ENCODE peak calls at places on chromosomes 3 and 15, in six cellular contexts. One of them, this sample, is unnamed.

GRCh38 chr3:184737063-184737462 is 25.2 kb upstream of the MAGEF1 start:
- DNase-seq in keratinocyte: no peak
- DNase-seq in transverse colon: no peak
- DNase-seq in left ventricle myocardium inferior: no peak
- DNase-seq in B cell: no peak
- DNase-seq in progenitor cell of endocrine pancreas: no peak
- DNase-seq in this sample: no peak

GRCh38 chr15:52789008-52789600 is 1.0 kb downstream of the ONECUT1 start:
- DNase-seq in keratinocyte: no peak
- DNase-seq in transverse colon: no peak
- DNase-seq in left ventricle myocardium inferior: no peak
- DNase-seq in B cell: no peak
- DNase-seq in progenitor cell of endocrine pancreas: no peak
- DNase-seq in this sample: no peak

GRCh38 chr3:192224634-192225033 is 502.7 kb downstream of the FGF12 start:
- DNase-seq in keratinocyte: no peak
- DNase-seq in transverse colon: no peak
- DNase-seq in left ventricle myocardium inferior: no peak
- DNase-seq in B cell: no peak
- DNase-seq in progenitor cell of endocrine pancreas: no peak
- DNase-seq in this sample: no peak

GRCh38 chr15:36738817-36739216 is 159.4 kb downstream of the CDIN1 start:
- DNase-seq in keratinocyte: no peak
- DNase-seq in transverse colon: no peak
- DNase-seq in left ventricle myocardium inferior: no peak
- DNase-seq in B cell: no peak
- DNase-seq in progenitor cell of endocrine pancreas: no peak
- DNase-seq in this sample: no peak

GRCh38 chr15:71049706-71050422 is 65.4 kb upstream of the THSD4 start:
- DNase-seq in keratinocyte: no peak
- DNase-seq in transverse colon: no peak
- DNase-seq in left ventricle myocardium inferior: no peak
- DNase-seq in B cell: no peak
- DNase-seq in progenitor cell of endocrine pancreas: no peak
- DNase-seq in this sample: no peak

GRCh38 chr3:151008699-151009098 is 36.2 kb upstream of the CLRN1 start:
- DNase-seq in keratinocyte: no peak
- DNase-seq in transverse colon: no peak
- DNase-seq in left ventricle myocardium inferior: no peak
- DNase-seq in B cell: no peak
- DNase-seq in progenitor cell of endocrine pancreas: no peak
- DNase-seq in this sample: no peak

GRCh38 chr3:59517448-59517847 is 467.6 kb upstream of the CFAP20DC start:
- DNase-seq in keratinocyte: no peak
- DNase-seq in transverse colon: no peak
- DNase-seq in left ventricle myocardium inferior: no peak
- DNase-seq in B cell: no peak
- DNase-seq in progenitor cell of endocrine pancreas: no peak
- DNase-seq in this sample: no peak

GRCh38 chr15:76327191-76328105 is 9.1 kb upstream of the ISL2 start:
- DNase-seq in keratinocyte: no peak
- DNase-seq in transverse colon: no peak
- DNase-seq in left ventricle myocardium inferior: no peak
- DNase-seq in B cell: no peak
- DNase-seq in progenitor cell of endocrine pancreas: no peak
- DNase-seq in this sample: no peak

GRCh38 chr15:29925227-29926082 is 103.2 kb upstream of the TJP1 start:
- DNase-seq in keratinocyte: peak; percentile 91
- DNase-seq in transverse colon: peak; percentile 63
- DNase-seq in left ventricle myocardium inferior: peak; percentile 78
- DNase-seq in B cell: no peak
- DNase-seq in progenitor cell of endocrine pancreas: peak; percentile 66
- DNase-seq in this sample: no peak

GRCh38 chr15:33453761-33454160 is 143.0 kb downstream of the RYR3 start:
- DNase-seq in keratinocyte: no peak
- DNase-seq in transverse colon: no peak
- DNase-seq in left ventricle myocardium inferior: no peak
- DNase-seq in B cell: no peak
- DNase-seq in progenitor cell of endocrine pancreas: no peak
- DNase-seq in this sample: no peak

GRCh38 chr15:71375934-71376333 is 260.7 kb downstream of the THSD4 start:
- DNase-seq in keratinocyte: no peak
- DNase-seq in transverse colon: no peak
- DNase-seq in left ventricle myocardium inferior: no peak
- DNase-seq in B cell: no peak
- DNase-seq in progenitor cell of endocrine pancreas: no peak
- DNase-seq in this sample: no peak

GRCh38 chr3:123071581-123071980 is 4.8 kb downstream of the PDIA5 start:
- DNase-seq in keratinocyte: no peak
- DNase-seq in transverse colon: no peak
- DNase-seq in left ventricle myocardium inferior: no peak
- DNase-seq in B cell: no peak
- DNase-seq in progenitor cell of endocrine pancreas: no peak
- DNase-seq in this sample: no peak

GRCh38 chr3:74642876-74643275 is 28.4 kb upstream of the CNTN3 start:
- DNase-seq in keratinocyte: no peak
- DNase-seq in transverse colon: no peak
- DNase-seq in left ventricle myocardium inferior: no peak
- DNase-seq in B cell: no peak
- DNase-seq in progenitor cell of endocrine pancreas: no peak
- DNase-seq in this sample: no peak

GRCh38 chr15:57506422-57506821 is 85.3 kb upstream of the MYZAP start:
- DNase-seq in keratinocyte: no peak
- DNase-seq in transverse colon: no peak
- DNase-seq in left ventricle myocardium inferior: no peak
- DNase-seq in B cell: no peak
- DNase-seq in progenitor cell of endocrine pancreas: no peak
- DNase-seq in this sample: no peak

GRCh38 chr15:35933531-35933930 is 387.6 kb upstream of the DPH6 start:
- DNase-seq in keratinocyte: no peak
- DNase-seq in transverse colon: no peak
- DNase-seq in left ventricle myocardium inferior: no peak
- DNase-seq in B cell: no peak
- DNase-seq in progenitor cell of endocrine pancreas: no peak
- DNase-seq in this sample: no peak

GRCh38 chr15:101028772-101029438 is 109.7 kb downstream of the LRRK1 start:
- DNase-seq in keratinocyte: no peak
- DNase-seq in transverse colon: peak; percentile 4
- DNase-seq in left ventricle myocardium inferior: no peak
- DNase-seq in B cell: peak; percentile 35
- DNase-seq in progenitor cell of endocrine pancreas: no peak
- DNase-seq in this sample: no peak

GRCh38 chr3:191634902-191635301 is 173.9 kb downstream of the PYDC2 start:
- DNase-seq in keratinocyte: no peak
- DNase-seq in transverse colon: no peak
- DNase-seq in left ventricle myocardium inferior: no peak
- DNase-seq in B cell: no peak
- DNase-seq in progenitor cell of endocrine pancreas: no peak
- DNase-seq in this sample: no peak

GRCh38 chr3:30689202-30689641 is 82.8 kb downstream of the TGFBR2 start:
- DNase-seq in keratinocyte: peak; percentile 28
- DNase-seq in transverse colon: peak; percentile 51
- DNase-seq in left ventricle myocardium inferior: no peak
- DNase-seq in B cell: no peak
- DNase-seq in progenitor cell of endocrine pancreas: no peak
- DNase-seq in this sample: no peak

GRCh38 chr3:167851171-167851570 is 115.7 kb downstream of the SERPINI1 start:
- DNase-seq in keratinocyte: no peak
- DNase-seq in transverse colon: no peak
- DNase-seq in left ventricle myocardium inferior: no peak
- DNase-seq in B cell: no peak
- DNase-seq in progenitor cell of endocrine pancreas: no peak
- DNase-seq in this sample: no peak

GRCh38 chr3:166257715-166258114 is 420.5 kb upstream of the BCHE start:
- DNase-seq in keratinocyte: no peak
- DNase-seq in transverse colon: no peak
- DNase-seq in left ventricle myocardium inferior: no peak
- DNase-seq in B cell: no peak
- DNase-seq in progenitor cell of endocrine pancreas: no peak
- DNase-seq in this sample: no peak

GRCh38 chr3:194925614-194926013 is 239.9 kb downstream of the FAM43A start:
- DNase-seq in keratinocyte: no peak
- DNase-seq in transverse colon: no peak
- DNase-seq in left ventricle myocardium inferior: no peak
- DNase-seq in B cell: no peak
- DNase-seq in progenitor cell of endocrine pancreas: no peak
- DNase-seq in this sample: no peak

GRCh38 chr3:58082047-58082446 is 73.8 kb downstream of the FLNB start:
- DNase-seq in keratinocyte: no peak
- DNase-seq in transverse colon: no peak
- DNase-seq in left ventricle myocardium inferior: no peak
- DNase-seq in B cell: no peak
- DNase-seq in progenitor cell of endocrine pancreas: no peak
- DNase-seq in this sample: no peak

GRCh38 chr15:68228143-68228970 is 1.2 kb downstream of the CLN6 start:
- DNase-seq in keratinocyte: no peak
- DNase-seq in transverse colon: no peak
- DNase-seq in left ventricle myocardium inferior: peak; percentile 7
- DNase-seq in B cell: no peak
- DNase-seq in progenitor cell of endocrine pancreas: no peak
- DNase-seq in this sample: no peak

GRCh38 chr3:33317963-33318708 is 40.9 kb downstream of the FBXL2 start:
- DNase-seq in keratinocyte: no peak
- DNase-seq in transverse colon: no peak
- DNase-seq in left ventricle myocardium inferior: no peak
- DNase-seq in B cell: no peak
- DNase-seq in progenitor cell of endocrine pancreas: no peak
- DNase-seq in this sample: no peak

GRCh38 chr3:27097171-27097570 is 272.0 kb downstream of the NEK10 start:
- DNase-seq in keratinocyte: no peak
- DNase-seq in transverse colon: no peak
- DNase-seq in left ventricle myocardium inferior: no peak
- DNase-seq in B cell: no peak
- DNase-seq in progenitor cell of endocrine pancreas: no peak
- DNase-seq in this sample: no peak

GRCh38 chr3:69378112-69378799 is 7.6 kb downstream of the FRMD4B start:
- DNase-seq in keratinocyte: no peak
- DNase-seq in transverse colon: no peak
- DNase-seq in left ventricle myocardium inferior: no peak
- DNase-seq in B cell: no peak
- DNase-seq in progenitor cell of endocrine pancreas: no peak
- DNase-seq in this sample: no peak

GRCh38 chr3:49165771-49166751 is at the start of gene CCDC71:
- DNase-seq in keratinocyte: no peak
- DNase-seq in transverse colon: peak; percentile 73
- DNase-seq in left ventricle myocardium inferior: peak; percentile 79
- DNase-seq in B cell: peak; percentile 75
- DNase-seq in progenitor cell of endocrine pancreas: peak; percentile 36
- DNase-seq in this sample: peak; percentile 96

GRCh38 chr3:158261371-158261991 is 151.6 kb downstream of the RSRC1 start:
- DNase-seq in keratinocyte: no peak
- DNase-seq in transverse colon: no peak
- DNase-seq in left ventricle myocardium inferior: no peak
- DNase-seq in B cell: no peak
- DNase-seq in progenitor cell of endocrine pancreas: no peak
- DNase-seq in this sample: no peak

GRCh38 chr3:127542441-127542952 is 48.0 kb downstream of the TPRA1 start:
- DNase-seq in keratinocyte: no peak
- DNase-seq in transverse colon: peak; percentile 58
- DNase-seq in left ventricle myocardium inferior: no peak
- DNase-seq in B cell: no peak
- DNase-seq in progenitor cell of endocrine pancreas: no peak
- DNase-seq in this sample: no peak

DNA sequence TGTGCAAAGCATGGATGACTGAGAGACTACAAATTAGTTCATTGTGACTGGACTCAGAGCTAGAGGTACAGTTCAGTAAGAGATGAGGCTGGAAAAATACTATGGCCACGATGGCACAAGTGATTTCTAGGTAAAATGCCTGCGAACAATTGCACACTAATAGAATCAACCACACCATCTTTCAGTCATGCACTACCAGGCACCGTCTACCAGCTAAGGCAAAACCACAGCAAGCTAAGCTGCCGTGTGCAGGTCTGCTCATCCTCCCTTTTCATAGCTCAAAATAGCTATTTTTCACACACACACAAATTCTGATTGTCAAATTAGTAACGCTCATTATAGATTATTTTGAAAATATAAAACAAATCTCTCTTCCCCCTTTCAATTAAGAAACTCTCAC is 16.7 kb upstream of the MEX3B start:
- DNase-seq in keratinocyte: no peak
- DNase-seq in transverse colon: no peak
- DNase-seq in left ventricle myocardium inferior: no peak
- DNase-seq in B cell: no peak
- DNase-seq in progenitor cell of endocrine pancreas: no peak
- DNase-seq in this sample: no peak
- TF ChIP-seq CTCF in keratinocyte: no peak
- TF ChIP-seq CTCF in transverse colon: no peak
- TF ChIP-seq CTCF in left ventricle myocardium inferior: no peak
- TF ChIP-seq CTCF in B cell: no peak
- TF ChIP-seq CTCF in progenitor cell of endocrine pancreas: no peak
- TF ChIP-seq CTCF in this sample: no peak

GRCh38 chr3:11150256-11150655 is 4.0 kb upstream of the HRH1 start:
- DNase-seq in keratinocyte: no peak
- DNase-seq in transverse colon: no peak
- DNase-seq in left ventricle myocardium inferior: no peak
- DNase-seq in B cell: no peak
- DNase-seq in progenitor cell of endocrine pancreas: no peak
- DNase-seq in this sample: no peak
- TF ChIP-seq CTCF in keratinocyte: no peak
- TF ChIP-seq CTCF in transverse colon: no peak
- TF ChIP-seq CTCF in left ventricle myocardium inferior: no peak
- TF ChIP-seq CTCF in B cell: no peak
- TF ChIP-seq CTCF in progenitor cell of endocrine pancreas: no peak
- TF ChIP-seq CTCF in this sample: no peak

DNA sequence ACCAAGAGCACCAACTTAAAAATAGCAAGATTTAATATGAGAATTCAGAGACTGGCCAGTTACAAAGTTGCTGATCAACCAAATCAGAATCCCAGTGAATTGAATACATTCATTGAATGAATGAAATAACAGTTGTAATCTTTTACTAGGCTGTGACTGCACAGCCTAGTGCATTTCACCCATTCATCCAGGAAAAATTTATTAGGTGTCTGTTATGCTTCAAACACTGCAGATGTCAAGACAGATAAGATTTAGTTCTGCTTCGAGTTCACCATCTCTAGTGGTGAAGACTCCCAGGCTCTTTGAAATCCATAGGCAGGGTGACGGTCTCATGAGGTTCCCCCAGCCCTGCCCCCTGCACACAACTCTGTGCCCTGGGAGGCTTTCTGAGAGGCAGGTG is 28.9 kb downstream of the TGM4 start:
- DNase-seq in keratinocyte: no peak
- DNase-seq in transverse colon: no peak
- DNase-seq in left ventricle myocardium inferior: no peak
- DNase-seq in B cell: no peak
- DNase-seq in progenitor cell of endocrine pancreas: no peak
- DNase-seq in this sample: no peak
- TF ChIP-seq CTCF in keratinocyte: no peak
- TF ChIP-seq CTCF in transverse colon: no peak
- TF ChIP-seq CTCF in left ventricle myocardium inferior: no peak
- TF ChIP-seq CTCF in B cell: no peak
- TF ChIP-seq CTCF in progenitor cell of endocrine pancreas: no peak
- TF ChIP-seq CTCF in this sample: no peak

DNA sequence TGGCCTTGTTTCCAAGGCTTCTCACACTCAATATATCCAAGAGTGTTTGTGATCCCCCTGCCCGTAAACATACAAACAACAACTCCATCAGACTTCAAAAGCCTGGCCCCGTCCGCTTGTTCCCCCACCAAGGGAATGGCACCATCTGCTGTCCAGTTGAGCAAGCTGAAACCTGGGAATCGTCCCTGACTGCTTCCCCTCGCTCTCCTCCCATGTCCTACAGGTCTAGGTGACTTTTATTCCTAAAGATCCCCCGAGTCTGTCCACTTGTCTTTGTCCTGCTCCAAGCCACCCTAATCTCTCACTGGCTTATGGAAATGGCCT is 27.9 kb upstream of the FAM174B start:
- DNase-seq in keratinocyte: no peak
- DNase-seq in transverse colon: peak; percentile 41
- DNase-seq in left ventricle myocardium inferior: peak; percentile 32
- DNase-seq in B cell: no peak
- DNase-seq in progenitor cell of endocrine pancreas: peak; percentile 32
- DNase-seq in this sample: no peak
- TF ChIP-seq CTCF in keratinocyte: peak; percentile 18
- TF ChIP-seq CTCF in transverse colon: peak; percentile 58
- TF ChIP-seq CTCF in left ventricle myocardium inferior: peak; percentile 80
- TF ChIP-seq CTCF in B cell: no peak
- TF ChIP-seq CTCF in progenitor cell of endocrine pancreas: peak; percentile 72
- TF ChIP-seq CTCF in this sample: peak; percentile 50

This sample was measured in GM13976.